ENCODE peak calls at places on chromosome 11, in six cellular contexts. A, Z, N, J, D and X are unnamed samples.

GRCh38 chr11:124442442-124442841 is 3.1 kb downstream of the OR8B8 start:
- DNase-seq in A (no peak), Z (no peak), N (no peak), J (no peak), D (peak; percentile 63), X (no peak)

GRCh38 chr11:3849297-3849874 is 6.1 kb upstream of the STIM1 start:
- DNase-seq in A (peak; percentile 31), Z (no peak), N (no peak), J (no peak), D (peak; percentile 63), X (no peak)

GRCh38 chr11:612201-612960 is 3.4 kb downstream of the IRF7 start:
- DNase-seq in A (no peak), Z (no peak), N (no peak), J (peak; percentile 76), D (no peak), X (no peak)

GRCh38 chr11:86261328-86261727 is 16.8 kb downstream of the EED start:
- DNase-seq in A (no peak), Z (no peak), N (no peak), J (no peak), D (no peak), X (no peak)

GRCh38 chr11:1559103-1559951 is 12.7 kb downstream of the DUSP8 start:
- DNase-seq in A (peak; percentile 84), Z (peak; percentile 91), N (no peak), J (peak; percentile 94), D (peak; percentile 83), X (peak; percentile 98)

GRCh38 chr11:135027461-135027860 is 615.4 kb upstream of the B3GAT1 start:
- DNase-seq in A (no peak), Z (no peak), N (no peak), J (peak; percentile 35), D (peak; percentile 55), X (no peak)

GRCh38 chr11:123054301-123055065 is 7.5 kb downstream of the HSPA8 start:
- DNase-seq in A (peak; percentile 44), Z (no peak), N (no peak), J (no peak), D (peak; percentile 82), X (no peak)

GRCh38 chr11:18633256-18634139 is 644 bp downstream of the SPTY2D1 start:
- DNase-seq in A (no peak), Z (no peak), N (no peak), J (no peak), D (peak; percentile 13), X (no peak)

GRCh38 chr11:78801161-78801884 is 226.7 kb upstream of the NARS2 start:
- DNase-seq in A (peak; percentile 87), Z (peak; percentile 39), N (no peak), J (peak; percentile 69), D (peak; percentile 91), X (peak; percentile 80)

GRCh38 chr11:116294630-116295029 is 478.2 kb downstream of the BUD13 start:
- DNase-seq in A (no peak), Z (no peak), N (no peak), J (no peak), D (peak; percentile 25), X (no peak)

GRCh38 chr11:103164093-103164796 is 55.0 kb downstream of the DYNC2H1 start:
- DNase-seq in A (no peak), Z (no peak), N (no peak), J (no peak), D (no peak), X (no peak)

GRCh38 chr11:134226806-134227325 is 2.4 kb downstream of the VPS26B start:
- DNase-seq in A (no peak), Z (no peak), N (no peak), J (no peak), D (peak; percentile 18), X (no peak)

GRCh38 chr11:129259950-129260349 is 67.8 kb upstream of the ARHGAP32 start:
- DNase-seq in A (no peak), Z (no peak), N (no peak), J (no peak), D (peak; percentile 53), X (no peak)

GRCh38 chr11:58527429-58527828 is 19.5 kb upstream of the OR5B21 start:
- DNase-seq in A (no peak), Z (no peak), N (no peak), J (no peak), D (no peak), X (no peak)

GRCh38 chr11:438101-438844 is 3.5 kb downstream of the ANO9 start:
- DNase-seq in A (no peak), Z (no peak), N (no peak), J (no peak), D (no peak), X (no peak)

GRCh38 chr11:102177126-102177525 is 66.9 kb downstream of the YAP1 start:
- DNase-seq in A (no peak), Z (no peak), N (no peak), J (no peak), D (no peak), X (no peak)

GRCh38 chr11:82776377-82776776 is 42.7 kb upstream of the FAM181B start:
- DNase-seq in A (no peak), Z (no peak), N (no peak), J (no peak), D (no peak), X (no peak)

GRCh38 chr11:83118814-83119213 is 38.1 kb upstream of the PCF11 start:
- DNase-seq in A (no peak), Z (no peak), N (no peak), J (no peak), D (no peak), X (no peak)

GRCh38 chr11:111777094-111778046 is 11.2 kb upstream of the PPP2R1B start:
- DNase-seq in A (peak; percentile 45), Z (no peak), N (no peak), J (no peak), D (peak; percentile 89), X (no peak)

GRCh38 chr11:75328426-75329277 is 22.8 kb downstream of the ARRB1 start:
- DNase-seq in A (peak; percentile 82), Z (peak; percentile 71), N (no peak), J (peak; percentile 79), D (peak; percentile 84), X (no peak)

GRCh38 chr11:130839950-130840666 is 76.2 kb downstream of the SNX19 start:
- DNase-seq in A (no peak), Z (no peak), N (no peak), J (no peak), D (peak; percentile 79), X (no peak)

GRCh38 chr11:33530824-33531223 is 169.8 kb downstream of the C11orf91 start:
- DNase-seq in A (no peak), Z (no peak), N (no peak), J (no peak), D (peak; percentile 57), X (no peak)

GRCh38 chr11:70711095-70711910 is 313.0 kb downstream of the CTTN start:
- DNase-seq in A (no peak), Z (no peak), N (no peak), J (no peak), D (no peak), X (no peak)

GRCh38 chr11:27757953-27758352 is 57.7 kb upstream of the BDNF start:
- DNase-seq in A (no peak), Z (no peak), N (no peak), J (no peak), D (peak; percentile 90), X (no peak)

GRCh38 chr11:18054511-18055103 is 8.5 kb upstream of the TPH1 start:
- DNase-seq in A (no peak), Z (no peak), N (no peak), J (no peak), D (no peak), X (no peak)

DNA sequence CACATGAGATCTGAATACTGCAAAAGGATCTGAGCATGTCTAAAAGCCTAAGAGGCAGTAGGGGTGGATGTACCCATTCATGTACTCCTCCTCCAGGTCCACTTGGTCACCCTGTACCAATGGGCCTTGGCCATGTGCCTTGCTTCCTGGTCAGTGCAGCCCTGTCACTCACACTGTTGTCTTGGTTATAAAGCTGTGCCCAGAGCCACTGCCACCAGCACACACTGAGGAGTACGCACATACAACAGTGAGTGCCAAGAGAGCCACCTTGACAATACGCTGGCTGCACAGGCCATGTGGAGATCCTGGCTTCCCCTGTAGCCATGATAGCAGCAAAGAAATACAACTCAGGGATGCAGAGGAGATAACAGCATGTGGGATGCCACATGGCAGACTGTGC is 96.4 kb upstream of the LDLRAD3 start:
- DNase-seq in A (no peak), Z (no peak), N (no peak), J (no peak), D (no peak), X (peak; percentile 45)
- H3K27ac ChIP-seq in A (no peak overlapping the region), Z (no peak overlapping the region), N (no peak overlapping the region), J (no peak overlapping the region), D (no peak overlapping the region), X (no peak overlapping the region)

GRCh38 chr11:66881436-66881835 is 24.6 kb downstream of the LRFN4 start:
- DNase-seq in A (no peak), Z (no peak), N (no peak), J (no peak), D (no peak), X (no peak)
- H3K4me3 ChIP-seq in A (no peak overlapping the region), Z (no peak overlapping the region), N (no peak overlapping the region), J (no peak overlapping the region), D (no peak overlapping the region), X (no peak overlapping the region)

GRCh38 chr11:34890089-34890488 is 26.1 kb downstream of the APIP start:
- DNase-seq in A (no peak), Z (no peak), N (no peak), J (no peak), D (peak; percentile 28), X (no peak)
- TF ChIP-seq CTCF in A (no peak), Z (no peak), N (peak; percentile 62), J (no peak), D (peak; percentile 39), X (no peak)

GRCh38 chr11:45158891-45159605 is 12.6 kb downstream of the PRDM11 start:
- DNase-seq in A (no peak), Z (no peak), N (no peak), J (no peak), D (no peak), X (peak; percentile 78)
- H3K27ac ChIP-seq in A (peak overlapping the region; percentile 60), Z (peak overlapping the region; percentile 70), N (peak overlapping the region; percentile 81), J (no peak overlapping the region), D (peak overlapping the region; percentile 92), X (peak overlapping the region; percentile 80)

DNA sequence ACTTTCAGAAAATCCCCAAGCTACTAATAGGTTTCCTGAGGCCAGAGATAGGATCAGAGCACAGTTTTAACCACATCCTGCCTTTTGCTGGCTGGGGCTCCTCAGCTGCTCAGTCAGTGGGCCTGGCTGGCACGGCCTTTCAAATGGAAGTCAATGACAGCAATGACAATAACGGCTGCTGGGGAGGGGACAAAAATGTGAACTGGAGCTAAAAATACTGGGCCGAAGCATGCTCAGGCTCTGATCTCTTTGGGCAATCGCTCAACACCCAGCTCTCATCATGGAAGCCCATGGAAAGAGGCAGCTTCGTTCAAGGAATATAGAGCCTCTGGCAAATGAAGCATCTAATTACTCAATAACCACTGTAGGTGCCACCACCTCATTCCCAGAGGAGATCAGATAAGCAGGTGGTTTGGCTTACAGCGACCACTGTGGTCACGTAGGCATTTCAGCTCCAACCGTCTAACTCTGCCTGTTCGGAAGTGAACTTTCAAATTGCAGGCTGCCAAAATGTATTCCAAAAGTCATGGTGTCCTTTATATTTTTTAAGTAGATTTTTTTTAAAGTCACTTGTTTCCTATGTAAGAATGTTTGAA is 14.3 kb downstream of the WT1 start:
- DNase-seq in A (no peak), Z (peak; percentile 64), N (no peak), J (no peak), D (peak; percentile 67), X (no peak)
- H3K4me3 ChIP-seq in A (no peak overlapping the region), Z (no peak overlapping the region), N (no peak overlapping the region), J (no peak overlapping the region), D (no peak overlapping the region), X (no peak overlapping the region)